ENCODE peak calls at places on chromosomes 12 and 14, in five cellular contexts. G is WERI-Rb-1, K is pancreas, T is HepG2, E is HCT116. V is an unnamed sample.

GRCh38 chr12:100706029-100706428 is 88.5 kb upstream of the ANO4 start:
- DNase-seq in E (peak; percentile 21), G (no peak), T (no peak), K (no peak), V (peak; percentile 31)

GRCh38 chr14:93859957-93860356 is 67.2 kb upstream of the FAM181A start:
- DNase-seq in T (no peak), K (no peak), E (no peak), G (peak; percentile 29), V (no peak)

GRCh38 chr12:7376196-7376595 is 67.8 kb downstream of the CD163L1 start:
- DNase-seq in T (no peak), E (no peak), G (no peak), K (no peak), V (no peak)

GRCh38 chr14:68891851-68892660 is 87.0 kb downstream of the ACTN1 start:
- DNase-seq in T (no peak), K (no peak), E (no peak), G (no peak), V (no peak)

GRCh38 chr14:74945852-74946658 is 9.3 kb downstream of the PGF start:
- DNase-seq in T (peak; percentile 84), E (peak; percentile 39), G (peak; percentile 87), K (peak; percentile 62), V (peak; percentile 86)

GRCh38 chr14:54329082-54329695 is 67.6 kb upstream of the CDKN3 start:
- DNase-seq in T (peak; percentile 65), E (peak; percentile 29), K (peak; percentile 10), G (peak; percentile 32), V (peak; percentile 50)

GRCh38 chr14:99752486-99753121 is 40.6 kb upstream of the EML1 start:
- DNase-seq in E (no peak), G (no peak), K (no peak), T (no peak), V (peak; percentile 60)

GRCh38 chr12:6952121-6952859 is 1.1 kb downstream of the PTPN6 start:
- DNase-seq in E (no peak), G (no peak), T (no peak), K (no peak), V (no peak)

GRCh38 chr12:22527999-22528398 is 16.3 kb downstream of the C2CD5 start:
- DNase-seq in T (no peak), K (no peak), E (no peak), G (no peak), V (no peak)

GRCh38 chr14:25118671-25119070 is 68.7 kb upstream of the STXBP6 start:
- DNase-seq in E (no peak), T (no peak), K (no peak), G (no peak), V (no peak)

GRCh38 chr14:85316701-85317100 is 213.2 kb upstream of the FLRT2 start:
- DNase-seq in E (no peak), G (no peak), T (no peak), K (no peak), V (no peak)

GRCh38 chr12:82866946-82867345 is 180.2 kb downstream of the TMTC2 start:
- DNase-seq in G (no peak), T (no peak), E (no peak), K (no peak), V (no peak)

GRCh38 chr12:26292596-26292995 is 97.2 kb downstream of the SSPN start:
- DNase-seq in T (no peak), K (no peak), E (no peak), G (no peak), V (no peak)

GRCh38 chr12:63400746-63401145 is 249.7 kb upstream of the AVPR1A start:
- DNase-seq in G (no peak), T (peak; percentile 45), E (no peak), K (no peak), V (peak; percentile 61)

GRCh38 chr12:58765653-58766554 is 154.4 kb downstream of the LRIG3 start:
- DNase-seq in E (no peak), K (peak; percentile 65), G (no peak), T (peak; percentile 96), V (peak; percentile 4)

GRCh38 chr12:11771356-11771755 is 121.9 kb downstream of the ETV6 start:
- DNase-seq in E (no peak), G (no peak), K (no peak), T (no peak), V (no peak)

GRCh38 chr12:60266381-60266852 is 670.6 kb downstream of the SLC16A7 start:
- DNase-seq in E (peak; percentile 6), G (no peak), K (no peak), T (peak; percentile 76), V (peak; percentile 27)

GRCh38 chr12:47012552-47012951 is 66.9 kb upstream of the PCED1B start:
- DNase-seq in G (no peak), K (no peak), E (no peak), T (no peak), V (no peak)

GRCh38 chr12:29782821-29783772 is 645 bp downstream of the TMTC1 start:
- DNase-seq in E (no peak), K (peak; percentile 3), G (peak; percentile 30), T (no peak), V (peak; percentile 4)
- TF ChIP-seq CTCF in E (no peak), K (no peak), G (peak; percentile 1), T (no peak), V (no peak)

GRCh38 chr14:80356413-80356812 is 145.1 kb upstream of the DIO2 start:
- DNase-seq in E (no peak), G (peak; percentile 17), T (peak; percentile 2), K (no peak), V (peak; percentile 5)
- TF ChIP-seq CTCF in E (no peak), G (peak; percentile 46), T (no peak), K (peak; percentile 10), V (no peak)

GRCh38 chr12:94753071-94753779 is 102.9 kb upstream of the TMCC3 start:
- DNase-seq in G (no peak), E (no peak), T (no peak), K (no peak), V (no peak)
- TF ChIP-seq CTCF in G (peak; percentile 55), E (no peak), T (peak; percentile 33), K (no peak), V (no peak)

DNA sequence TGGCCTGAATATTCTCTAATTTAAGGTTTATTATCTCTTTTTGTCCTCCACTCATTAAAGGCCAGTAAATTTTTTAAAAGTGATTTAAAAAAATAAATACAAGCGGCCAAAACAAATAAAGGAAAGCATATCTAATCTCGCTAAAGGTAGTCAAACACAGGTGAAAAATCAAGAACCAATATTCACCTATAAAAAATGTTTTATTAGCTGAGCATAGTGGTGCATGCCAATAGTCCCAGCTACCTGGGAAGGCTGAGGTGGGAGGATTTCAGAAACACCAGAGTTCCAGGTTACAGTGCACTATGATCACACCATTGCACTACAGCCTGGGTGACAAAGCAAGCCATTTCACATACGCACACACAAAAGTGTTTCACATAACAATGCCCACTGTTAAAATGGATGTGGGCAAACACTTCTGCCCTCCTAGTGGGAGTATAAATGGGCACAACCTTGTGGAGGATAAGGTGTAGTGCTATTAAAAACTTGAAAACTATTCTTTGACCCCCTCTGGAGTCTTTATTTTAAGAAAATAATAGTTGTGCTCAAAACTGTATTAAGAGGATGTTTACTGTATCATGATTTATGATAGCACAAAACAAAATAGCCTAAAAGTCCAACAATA is 32.7 kb upstream of the NAP1L1 start:
- DNase-seq in E (no peak), G (no peak), K (peak; percentile 4), T (no peak), V (no peak)
- TF ChIP-seq CTCF in E (no peak), G (no peak), K (no peak), T (no peak), V (no peak)

DNA sequence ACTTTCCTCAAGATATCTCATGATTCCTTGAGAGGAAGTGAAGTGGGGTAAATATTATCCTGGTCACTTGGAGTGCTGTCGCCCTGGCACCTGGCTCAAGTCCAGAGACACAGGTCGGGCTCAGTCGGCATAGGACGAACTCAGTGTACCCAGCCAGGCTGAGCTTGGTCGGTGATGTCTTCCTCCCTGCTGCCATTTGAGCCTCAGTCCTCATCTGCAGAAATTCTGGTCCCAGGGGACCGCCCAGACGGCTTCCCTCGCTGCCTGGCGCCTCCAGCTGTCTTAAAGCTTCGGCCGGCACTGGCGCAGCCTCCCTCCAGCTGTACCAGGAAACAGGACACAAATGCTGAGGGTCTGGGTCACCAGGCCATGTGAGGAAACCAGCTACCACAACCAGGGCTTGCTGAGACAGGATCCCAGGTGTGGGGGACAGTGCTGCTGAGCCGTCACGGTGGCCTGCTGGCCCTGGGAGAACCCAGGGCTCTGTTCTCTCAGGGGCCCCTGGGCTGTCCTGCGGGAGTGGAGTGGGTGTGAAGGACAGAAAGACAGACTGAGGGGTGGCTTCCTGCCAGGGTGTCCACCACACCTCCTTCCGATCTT is 5.0 kb upstream of the KLC1 start:
- DNase-seq in K (no peak), E (no peak), G (no peak), T (no peak), V (peak; percentile 37)
- TF ChIP-seq CTCF in K (no peak), E (no peak), G (no peak), T (no peak), V (no peak)

GRCh38 chr12:117231750-117232149 is 41.5 kb upstream of the FBXO21 start:
- DNase-seq in K (no peak), E (peak; percentile 24), G (no peak), T (no peak), V (no peak)
- TF ChIP-seq CTCF in K (no peak), E (peak; percentile 98), G (peak; percentile 23), T (peak; percentile 28), V (no peak)

DNA sequence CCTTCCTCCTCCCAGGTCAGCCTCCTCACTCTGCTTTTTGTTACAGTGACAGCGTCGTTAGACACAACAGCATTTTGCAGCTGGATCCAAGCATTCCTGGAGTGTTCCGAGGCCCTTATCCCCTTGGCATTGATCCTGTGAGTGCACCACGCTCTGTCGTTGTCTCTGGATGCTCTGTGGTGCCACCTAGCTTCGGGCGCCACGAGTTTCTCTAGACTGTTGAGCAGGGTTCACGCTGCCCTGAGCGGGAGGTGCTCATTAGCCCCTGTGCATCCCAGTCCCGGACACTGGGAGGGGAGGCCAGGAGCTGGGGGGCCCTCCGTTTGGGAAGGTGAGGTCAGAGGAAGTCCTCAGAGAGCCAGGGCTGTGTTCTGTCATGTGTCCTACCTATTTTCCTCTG is 17.3 kb upstream of the DNAH10 start:
- DNase-seq in T (no peak), K (no peak), G (peak; percentile 17), E (no peak), V (no peak)
- TF ChIP-seq CTCF in T (peak; percentile 37), K (no peak), G (peak; percentile 46), E (peak; percentile 9), V (peak; percentile 14)

GRCh38 chr12:66739266-66739665 is 60.4 kb upstream of the GRIP1 start:
- DNase-seq in K (no peak), G (no peak), E (no peak), T (no peak), V (no peak)

GRCh38 chr12:66733321-66733720 is 54.4 kb upstream of the GRIP1 start:
- DNase-seq in G (no peak), K (no peak), E (no peak), T (no peak), V (no peak)

GRCh38 chr12:66735275-66735674 is 56.4 kb upstream of the GRIP1 start:
- DNase-seq in G (peak; percentile 27), E (no peak), T (no peak), K (no peak), V (no peak)

GRCh38 chr12:66733839-66734238 is 55.0 kb upstream of the GRIP1 start:
- DNase-seq in T (no peak), G (no peak), E (no peak), K (no peak), V (no peak)
- TF ChIP-seq CTCF in T (no peak), G (no peak), E (no peak), K (no peak), V (no peak)